ENCODE peak calls at places on chromosome 18, in eight cellular contexts. T, Q, S, N, V, U, F and G are unnamed samples.

GRCh38 chr18:70621710-70622109 is 332.9 kb downstream of the SOCS6 start:
- DNase-seq in N (no peak), V (no peak), S (no peak), F (no peak), Q (no peak), U (no peak), T (no peak), G (no peak)

GRCh38 chr18:62499263-62499650 is 23.6 kb upstream of the ZCCHC2 start:
- DNase-seq in S (no peak), N (peak; percentile 51), T (no peak), U (no peak), V (no peak), F (no peak), Q (no peak), G (no peak)

GRCh38 chr18:27017901-27018500 is 152.5 kb upstream of the AQP4 start:
- DNase-seq in F (no peak), V (no peak), N (no peak), S (no peak), T (no peak), U (no peak), Q (peak; percentile 3), G (no peak)

GRCh38 chr18:40094441-40094840 is 1860.6 kb upstream of the PIK3C3 start:
- DNase-seq in T (no peak), N (no peak), S (no peak), Q (no peak), U (no peak), V (no peak), F (no peak), G (no peak)

GRCh38 chr18:37218022-37218590 is 347.5 kb downstream of the CELF4 start:
- DNase-seq in N (no peak), F (no peak), U (no peak), S (no peak), V (no peak), T (no peak), Q (no peak), G (no peak)

GRCh38 chr18:44723366-44723765 is 42.7 kb downstream of the SETBP1 start:
- DNase-seq in F (no peak), N (no peak), U (no peak), T (no peak), V (no peak), S (no peak), Q (no peak), G (no peak)

GRCh38 chr18:2441544-2441943 is 129.8 kb downstream of the METTL4 start:
- DNase-seq in Q (no peak), U (no peak), N (no peak), S (no peak), F (no peak), V (no peak), T (no peak), G (no peak)

GRCh38 chr18:49055787-49056186 is 105.0 kb upstream of the SMAD7 start:
- DNase-seq in F (no peak), S (no peak), Q (no peak), T (peak; percentile 69), V (no peak), N (peak; percentile 68), U (peak; percentile 34), G (no peak)

GRCh38 chr18:23812566-23813440 is 123.5 kb downstream of the LAMA3 start:
- DNase-seq in F (no peak), T (no peak), N (no peak), V (no peak), U (no peak), S (no peak), Q (no peak), G (no peak)

GRCh38 chr18:12403601-12404506 is 3.9 kb upstream of the PRELID3A start:
- DNase-seq in U (no peak), T (no peak), Q (no peak), F (no peak), N (no peak), S (no peak), V (no peak), G (no peak)

GRCh38 chr18:77006305-77007175 is 126.0 kb downstream of the MBP start:
- DNase-seq in V (no peak), S (no peak), T (no peak), N (no peak), U (no peak), F (no peak), Q (no peak), G (no peak)

GRCh38 chr18:5237083-5237722 is 40.1 kb upstream of the AKAIN1 start:
- DNase-seq in V (no peak), N (no peak), U (no peak), F (no peak), S (no peak), T (no peak), Q (no peak), G (no peak)

GRCh38 chr18:22145160-22145559 is 24.2 kb upstream of the GATA6 start:
- DNase-seq in V (no peak), F (no peak), U (no peak), S (no peak), N (no peak), Q (no peak), T (no peak), G (no peak)
- H3K9me3 ChIP-seq in V (no peaks in the 10 kb centered on the region), F (no peaks in the 10 kb centered on the region), U (no peaks in the 10 kb centered on the region), S (no peaks in the 10 kb centered on the region), N (no peaks in the 10 kb centered on the region), Q (no peaks in the 10 kb centered on the region), T (no peaks in the 10 kb centered on the region), G (no peaks in the 10 kb centered on the region)

GRCh38 chr18:79796531-79797390 is 977 bp upstream of the KCNG2 start:
- DNase-seq in N (peak; percentile 31), S (no peak), T (no peak), F (no peak), U (no peak), V (no peak), Q (no peak), G (no peak)

GRCh38 chr18:79795446-79795845 is 2.3 kb upstream of the KCNG2 start:
- DNase-seq in T (no peak), N (peak; percentile 10), V (peak; percentile 22), F (no peak), Q (no peak), U (no peak), S (no peak), G (no peak)

GRCh38 chr18:79794851-79795250 is 2.9 kb upstream of the KCNG2 start:
- DNase-seq in V (no peak), S (no peak), N (no peak), U (no peak), T (no peak), Q (no peak), F (no peak), G (no peak)

GRCh38 chr18:79797518-79798345 is at the start of gene KCNG2:
- DNase-seq in F (no peak), U (no peak), N (peak; percentile 50), Q (no peak), V (no peak), S (no peak), T (no peak), G (no peak)

GRCh38 chr18:79796016-79796415 is 1.7 kb upstream of the KCNG2 start:
- DNase-seq in S (no peak), F (no peak), N (no peak), T (no peak), V (no peak), U (no peak), Q (no peak), G (no peak)
- H3K9me3 ChIP-seq in S (no peaks in the 10 kb centered on the region), F (no peaks in the 10 kb centered on the region), N (no peaks in the 10 kb centered on the region), T (no peaks in the 10 kb centered on the region), V (no peaks in the 10 kb centered on the region), U (no peaks in the 10 kb centered on the region), Q (no peaks in the 10 kb centered on the region), G (no peaks in the 10 kb centered on the region)

GRCh38 chr18:38460657-38461056 is 895.1 kb upstream of the CELF4 start:
- DNase-seq in S (no peak), U (no peak), T (no peak), F (no peak), N (no peak), V (no peak), Q (no peak), G (no peak)
- H3K9me3 ChIP-seq in S (no peaks in the 10 kb centered on the region), U (no peaks in the 10 kb centered on the region), T (peaks cover 4% of the 10 kb centered on the region), F (no peaks in the 10 kb centered on the region), N (no peaks in the 10 kb centered on the region), V (no peaks in the 10 kb centered on the region), Q (no peaks in the 10 kb centered on the region), G (no peaks in the 10 kb centered on the region)

GRCh38 chr18:6341303-6341702 is 73.4 kb downstream of the L3MBTL4 start:
- DNase-seq in T (no peak), U (no peak), Q (no peak), N (no peak), F (no peak), V (no peak), S (no peak), G (no peak)
- H3K9me3 ChIP-seq in T (peaks cover 11% of the 10 kb centered on the region), U (peaks cover 3% of the 10 kb centered on the region), Q (no peaks in the 10 kb centered on the region), N (no peaks in the 10 kb centered on the region), F (peaks cover 8% of the 10 kb centered on the region), V (peaks cover 38% of the 10 kb centered on the region), S (no peaks in the 10 kb centered on the region), G (no peaks in the 10 kb centered on the region)

DNA sequence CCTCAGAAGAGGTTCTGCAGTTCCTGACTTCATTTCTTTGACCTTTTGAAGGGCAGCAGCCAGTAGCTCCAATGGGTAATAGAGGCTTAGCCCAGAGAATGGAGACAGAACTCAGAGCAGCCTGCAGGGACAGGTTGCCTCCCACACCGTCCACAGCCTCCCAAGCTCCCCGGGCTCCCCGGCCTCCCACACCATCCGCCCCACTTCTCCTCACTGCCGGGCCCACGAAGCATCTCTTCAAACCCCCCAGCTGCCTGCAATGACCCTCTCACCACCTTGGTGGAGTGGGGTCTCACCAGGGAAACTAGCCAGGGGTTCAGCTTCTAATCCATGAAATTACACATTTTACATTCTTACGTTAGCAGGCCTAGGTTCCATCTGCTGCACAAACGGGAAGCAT is 652.0 kb upstream of the SALL3 start:
- DNase-seq in F (no peak), Q (no peak), T (no peak), N (no peak), S (no peak), U (no peak), V (no peak), G (no peak)
- H3K9me3 ChIP-seq in F (no peaks in the 10 kb centered on the region), Q (no peaks in the 10 kb centered on the region), T (no peaks in the 10 kb centered on the region), N (no peaks in the 10 kb centered on the region), S (no peaks in the 10 kb centered on the region), U (no peaks in the 10 kb centered on the region), V (no peaks in the 10 kb centered on the region), G (no peaks in the 10 kb centered on the region)

GRCh38 chr18:46002934-46003333 is 35.8 kb upstream of the EPG5 start:
- DNase-seq in S (no peak), N (no peak), V (no peak), F (no peak), T (no peak), U (no peak), Q (no peak), G (no peak)
- H3K9me3 ChIP-seq in S (no peaks in the 10 kb centered on the region), N (no peaks in the 10 kb centered on the region), V (no peaks in the 10 kb centered on the region), F (no peaks in the 10 kb centered on the region), T (no peaks in the 10 kb centered on the region), U (no peaks in the 10 kb centered on the region), Q (no peaks in the 10 kb centered on the region), G (no peaks in the 10 kb centered on the region)

DNA sequence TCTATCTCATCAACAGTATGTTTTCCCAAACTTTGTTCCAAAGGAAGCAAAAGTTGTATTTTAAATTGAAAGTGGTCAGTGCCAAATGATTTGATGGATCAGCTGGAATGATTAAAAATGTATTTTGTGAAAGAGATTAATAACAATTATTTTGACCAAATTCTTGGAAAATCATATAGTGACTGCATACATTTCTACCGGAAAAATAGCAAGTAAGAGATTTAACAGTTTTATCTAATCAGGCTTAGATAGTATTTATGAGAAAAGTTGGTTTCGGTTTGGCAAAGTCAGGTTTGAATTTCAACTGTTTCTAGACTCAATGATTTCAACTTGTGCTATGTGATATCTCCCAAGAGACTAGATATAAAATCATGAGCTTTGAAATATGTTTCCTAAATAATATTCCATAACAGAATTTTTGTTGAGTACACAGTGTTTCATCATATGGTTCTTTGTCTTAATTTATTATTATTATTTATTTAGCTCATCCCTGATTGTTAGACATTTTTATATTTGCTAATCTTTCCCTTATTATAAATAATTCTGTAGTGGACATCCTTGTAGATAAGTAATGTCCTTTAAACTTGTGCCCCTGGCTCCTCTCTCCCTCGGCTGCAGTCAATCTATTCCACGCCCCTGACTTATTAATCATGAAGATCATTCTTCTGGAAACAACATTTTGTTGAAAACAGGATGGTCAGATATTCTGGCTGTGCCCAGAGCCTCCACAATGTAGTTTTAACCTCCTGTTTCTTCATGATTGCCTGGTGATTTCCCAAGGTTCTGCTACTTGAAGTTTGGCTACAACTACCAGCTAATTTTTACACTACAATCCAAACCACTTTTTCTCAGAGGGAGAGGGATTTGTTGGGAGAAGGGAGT is 520.7 kb upstream of the TCF4 start:
- DNase-seq in T (no peak), Q (no peak), V (no peak), U (peak; percentile 35), N (no peak), F (no peak), S (no peak), G (no peak)
- H3K9me3 ChIP-seq in T (no peaks in the 10 kb centered on the region), Q (no peaks in the 10 kb centered on the region), V (peaks cover 9% of the 10 kb centered on the region), U (no peaks in the 10 kb centered on the region), N (no peaks in the 10 kb centered on the region), F (no peaks in the 10 kb centered on the region), S (no peaks in the 10 kb centered on the region), G (no peaks in the 10 kb centered on the region)